ENCODE peak calls at places on chromosomes 5 and 9, in seven cellular contexts. One of them, this sample, is unnamed.

GRCh38 chr9:132943677-132944293 is 631 bp downstream of the TSC1 start:
- DNase-seq in amygdala: no peak
- DNase-seq in T1000: no peak
- DNase-seq in stimulated activated CD8-positive, alpha-beta memory T cell treated with anti-CD3 and anti-CD28 coated beads, Interleukin-2, amount 100 ng/mL, for 48 hours: no peak
- DNase-seq in LoVo: no peak
- DNase-seq in HuH-7: no peak
- DNase-seq in ELR: peak
- DNase-seq in this sample: no peak

GRCh38 chr5:172775326-172776234 is 4.6 kb upstream of the DUSP1 start:
- DNase-seq in amygdala: no peak
- DNase-seq in T1000: no peak
- DNase-seq in stimulated activated CD8-positive, alpha-beta memory T cell treated with anti-CD3 and anti-CD28 coated beads, Interleukin-2, amount 100 ng/mL, for 48 hours: no peak
- DNase-seq in LoVo: no peak
- DNase-seq in HuH-7: peak
- DNase-seq in ELR: peak
- DNase-seq in this sample: peak

GRCh38 chr5:95930541-95930940 is 31.1 kb downstream of the ELL2 start:
- DNase-seq in amygdala: no peak
- DNase-seq in T1000: no peak
- DNase-seq in stimulated activated CD8-positive, alpha-beta memory T cell treated with anti-CD3 and anti-CD28 coated beads, Interleukin-2, amount 100 ng/mL, for 48 hours: no peak
- DNase-seq in LoVo: no peak
- DNase-seq in HuH-7: no peak
- DNase-seq in ELR: no peak
- DNase-seq in this sample: no peak

GRCh38 chr5:139647406-139648204 is 544 bp upstream of the CXXC5 start:
- DNase-seq in amygdala: no peak
- DNase-seq in T1000: no peak
- DNase-seq in stimulated activated CD8-positive, alpha-beta memory T cell treated with anti-CD3 and anti-CD28 coated beads, Interleukin-2, amount 100 ng/mL, for 48 hours: no peak
- DNase-seq in LoVo: no peak
- DNase-seq in HuH-7: no peak
- DNase-seq in ELR: no peak
- DNase-seq in this sample: peak

GRCh38 chr9:32877103-32877502 is 93.8 kb downstream of the TMEM215 start:
- DNase-seq in amygdala: no peak
- DNase-seq in T1000: peak
- DNase-seq in stimulated activated CD8-positive, alpha-beta memory T cell treated with anti-CD3 and anti-CD28 coated beads, Interleukin-2, amount 100 ng/mL, for 48 hours: no peak
- DNase-seq in LoVo: no peak
- DNase-seq in HuH-7: no peak
- DNase-seq in ELR: no peak
- DNase-seq in this sample: no peak

GRCh38 chr5:171785517-171785916 is at the start of gene SMIM23:
- DNase-seq in amygdala: no peak
- DNase-seq in T1000: no peak
- DNase-seq in stimulated activated CD8-positive, alpha-beta memory T cell treated with anti-CD3 and anti-CD28 coated beads, Interleukin-2, amount 100 ng/mL, for 48 hours: no peak
- DNase-seq in LoVo: no peak
- DNase-seq in HuH-7: no peak
- DNase-seq in ELR: no peak
- DNase-seq in this sample: no peak

GRCh38 chr9:87707805-87708500 is 18.0 kb upstream of the CTSL start:
- DNase-seq in amygdala: no peak
- DNase-seq in T1000: no peak
- DNase-seq in stimulated activated CD8-positive, alpha-beta memory T cell treated with anti-CD3 and anti-CD28 coated beads, Interleukin-2, amount 100 ng/mL, for 48 hours: no peak
- DNase-seq in LoVo: no peak
- DNase-seq in HuH-7: no peak
- DNase-seq in ELR: no peak
- DNase-seq in this sample: peak

GRCh38 chr9:34636791-34637355 is 714 bp downstream of the SIGMAR1 start:
- DNase-seq in amygdala: no peak
- DNase-seq in T1000: no peak
- DNase-seq in stimulated activated CD8-positive, alpha-beta memory T cell treated with anti-CD3 and anti-CD28 coated beads, Interleukin-2, amount 100 ng/mL, for 48 hours: no peak
- DNase-seq in LoVo: no peak
- DNase-seq in HuH-7: no peak
- DNase-seq in ELR: peak
- DNase-seq in this sample: no peak

GRCh38 chr5:33806736-33807442 is 84.9 kb downstream of the ADAMTS12 start:
- DNase-seq in amygdala: no peak
- DNase-seq in T1000: no peak
- DNase-seq in stimulated activated CD8-positive, alpha-beta memory T cell treated with anti-CD3 and anti-CD28 coated beads, Interleukin-2, amount 100 ng/mL, for 48 hours: no peak
- DNase-seq in LoVo: no peak
- DNase-seq in HuH-7: peak
- DNase-seq in ELR: peak
- DNase-seq in this sample: peak

GRCh38 chr5:171149772-171150171 is 159.3 kb upstream of the TLX3 start:
- DNase-seq in amygdala: no peak
- DNase-seq in T1000: no peak
- DNase-seq in stimulated activated CD8-positive, alpha-beta memory T cell treated with anti-CD3 and anti-CD28 coated beads, Interleukin-2, amount 100 ng/mL, for 48 hours: no peak
- DNase-seq in LoVo: no peak
- DNase-seq in HuH-7: no peak
- DNase-seq in ELR: no peak
- DNase-seq in this sample: no peak

GRCh38 chr9:74795081-74795480 is 92.6 kb downstream of the TRPM6 start:
- DNase-seq in amygdala: no peak
- DNase-seq in T1000: no peak
- DNase-seq in stimulated activated CD8-positive, alpha-beta memory T cell treated with anti-CD3 and anti-CD28 coated beads, Interleukin-2, amount 100 ng/mL, for 48 hours: no peak
- DNase-seq in LoVo: no peak
- DNase-seq in HuH-7: no peak
- DNase-seq in ELR: no peak
- DNase-seq in this sample: no peak

GRCh38 chr9:35906923-35907699 is 1.1 kb downstream of the HRCT1 start:
- DNase-seq in amygdala: no peak
- DNase-seq in T1000: no peak
- DNase-seq in stimulated activated CD8-positive, alpha-beta memory T cell treated with anti-CD3 and anti-CD28 coated beads, Interleukin-2, amount 100 ng/mL, for 48 hours: no peak
- DNase-seq in LoVo: peak
- DNase-seq in HuH-7: no peak
- DNase-seq in ELR: peak
- DNase-seq in this sample: no peak

GRCh38 chr9:130118841-130119520 is 53.2 kb upstream of the NCS1 start:
- DNase-seq in amygdala: no peak
- DNase-seq in T1000: peak
- DNase-seq in stimulated activated CD8-positive, alpha-beta memory T cell treated with anti-CD3 and anti-CD28 coated beads, Interleukin-2, amount 100 ng/mL, for 48 hours: no peak
- DNase-seq in LoVo: no peak
- DNase-seq in HuH-7: no peak
- DNase-seq in ELR: no peak
- DNase-seq in this sample: peak

GRCh38 chr5:127006711-127007110 is 23.6 kb downstream of the MARCHF3 start:
- DNase-seq in amygdala: no peak
- DNase-seq in T1000: no peak
- DNase-seq in stimulated activated CD8-positive, alpha-beta memory T cell treated with anti-CD3 and anti-CD28 coated beads, Interleukin-2, amount 100 ng/mL, for 48 hours: no peak
- DNase-seq in LoVo: no peak
- DNase-seq in HuH-7: no peak
- DNase-seq in ELR: no peak
- DNase-seq in this sample: no peak

GRCh38 chr5:158849219-158849791 is 250.4 kb downstream of the EBF1 start:
- DNase-seq in amygdala: no peak
- DNase-seq in T1000: no peak
- DNase-seq in stimulated activated CD8-positive, alpha-beta memory T cell treated with anti-CD3 and anti-CD28 coated beads, Interleukin-2, amount 100 ng/mL, for 48 hours: no peak
- DNase-seq in LoVo: no peak
- DNase-seq in HuH-7: no peak
- DNase-seq in ELR: no peak
- DNase-seq in this sample: no peak

GRCh38 chr5:90866333-90866732 is 307.7 kb downstream of the ADGRV1 start:
- DNase-seq in amygdala: no peak
- DNase-seq in T1000: no peak
- DNase-seq in stimulated activated CD8-positive, alpha-beta memory T cell treated with anti-CD3 and anti-CD28 coated beads, Interleukin-2, amount 100 ng/mL, for 48 hours: no peak
- DNase-seq in LoVo: peak
- DNase-seq in HuH-7: peak
- DNase-seq in ELR: peak
- DNase-seq in this sample: peak

GRCh38 chr5:96601811-96602244 is 60.3 kb upstream of the CAST start:
- DNase-seq in amygdala: peak
- DNase-seq in T1000: peak
- DNase-seq in stimulated activated CD8-positive, alpha-beta memory T cell treated with anti-CD3 and anti-CD28 coated beads, Interleukin-2, amount 100 ng/mL, for 48 hours: no peak
- DNase-seq in LoVo: peak
- DNase-seq in HuH-7: peak
- DNase-seq in ELR: peak
- DNase-seq in this sample: peak

GRCh38 chr5:116145416-116145815 is 60.6 kb downstream of the COMMD10 start:
- DNase-seq in amygdala: no peak
- DNase-seq in T1000: no peak
- DNase-seq in stimulated activated CD8-positive, alpha-beta memory T cell treated with anti-CD3 and anti-CD28 coated beads, Interleukin-2, amount 100 ng/mL, for 48 hours: no peak
- DNase-seq in LoVo: peak
- DNase-seq in HuH-7: no peak
- DNase-seq in ELR: no peak
- DNase-seq in this sample: no peak

GRCh38 chr9:130336885-130337284 is 71.3 kb downstream of the HMCN2 start:
- DNase-seq in amygdala: no peak
- DNase-seq in T1000: no peak
- DNase-seq in stimulated activated CD8-positive, alpha-beta memory T cell treated with anti-CD3 and anti-CD28 coated beads, Interleukin-2, amount 100 ng/mL, for 48 hours: no peak
- DNase-seq in LoVo: no peak
- DNase-seq in HuH-7: no peak
- DNase-seq in ELR: no peak
- DNase-seq in this sample: no peak

GRCh38 chr5:40521925-40522324 is 157.8 kb upstream of the PTGER4 start:
- DNase-seq in amygdala: no peak
- DNase-seq in T1000: no peak
- DNase-seq in stimulated activated CD8-positive, alpha-beta memory T cell treated with anti-CD3 and anti-CD28 coated beads, Interleukin-2, amount 100 ng/mL, for 48 hours: no peak
- DNase-seq in LoVo: no peak
- DNase-seq in HuH-7: no peak
- DNase-seq in ELR: no peak
- DNase-seq in this sample: no peak

GRCh38 chr9:99103505-99103904 is 1.4 kb upstream of the TGFBR1 start:
- DNase-seq in amygdala: no peak
- DNase-seq in T1000: no peak
- DNase-seq in stimulated activated CD8-positive, alpha-beta memory T cell treated with anti-CD3 and anti-CD28 coated beads, Interleukin-2, amount 100 ng/mL, for 48 hours: no peak
- DNase-seq in LoVo: no peak
- DNase-seq in HuH-7: no peak
- DNase-seq in ELR: peak
- DNase-seq in this sample: no peak

GRCh38 chr9:93586290-93587057 is 10.1 kb downstream of the PHF2 start:
- DNase-seq in amygdala: no peak
- DNase-seq in T1000: no peak
- DNase-seq in stimulated activated CD8-positive, alpha-beta memory T cell treated with anti-CD3 and anti-CD28 coated beads, Interleukin-2, amount 100 ng/mL, for 48 hours: no peak
- DNase-seq in LoVo: no peak
- DNase-seq in HuH-7: no peak
- DNase-seq in ELR: no peak
- DNase-seq in this sample: no peak

GRCh38 chr5:21806943-21807342 is 1046.2 kb downstream of the CDH12 start:
- DNase-seq in amygdala: no peak
- DNase-seq in T1000: no peak
- DNase-seq in stimulated activated CD8-positive, alpha-beta memory T cell treated with anti-CD3 and anti-CD28 coated beads, Interleukin-2, amount 100 ng/mL, for 48 hours: no peak
- DNase-seq in LoVo: peak
- DNase-seq in HuH-7: no peak
- DNase-seq in ELR: peak
- DNase-seq in this sample: peak

GRCh38 chr9:73839471-73839870 is 657.7 kb upstream of the RORB start:
- DNase-seq in amygdala: no peak
- DNase-seq in T1000: no peak
- DNase-seq in stimulated activated CD8-positive, alpha-beta memory T cell treated with anti-CD3 and anti-CD28 coated beads, Interleukin-2, amount 100 ng/mL, for 48 hours: no peak
- DNase-seq in LoVo: no peak
- DNase-seq in HuH-7: no peak
- DNase-seq in ELR: no peak
- DNase-seq in this sample: no peak

GRCh38 chr5:139690385-139691274 is 42.5 kb downstream of the CXXC5 start:
- DNase-seq in amygdala: no peak
- DNase-seq in T1000: peak
- DNase-seq in stimulated activated CD8-positive, alpha-beta memory T cell treated with anti-CD3 and anti-CD28 coated beads, Interleukin-2, amount 100 ng/mL, for 48 hours: no peak
- DNase-seq in LoVo: no peak
- DNase-seq in HuH-7: no peak
- DNase-seq in ELR: peak
- DNase-seq in this sample: no peak

GRCh38 chr5:53170748-53171349 is 61.3 kb upstream of the MOCS2 start:
- DNase-seq in amygdala: no peak
- DNase-seq in T1000: peak
- DNase-seq in stimulated activated CD8-positive, alpha-beta memory T cell treated with anti-CD3 and anti-CD28 coated beads, Interleukin-2, amount 100 ng/mL, for 48 hours: no peak
- DNase-seq in LoVo: peak
- DNase-seq in HuH-7: peak
- DNase-seq in ELR: peak
- DNase-seq in this sample: no peak

GRCh38 chr5:168304349-168304748 is 12.9 kb downstream of the WWC1 start:
- DNase-seq in amygdala: no peak
- DNase-seq in T1000: no peak
- DNase-seq in stimulated activated CD8-positive, alpha-beta memory T cell treated with anti-CD3 and anti-CD28 coated beads, Interleukin-2, amount 100 ng/mL, for 48 hours: no peak
- DNase-seq in LoVo: no peak
- DNase-seq in HuH-7: no peak
- DNase-seq in ELR: no peak
- DNase-seq in this sample: no peak

GRCh38 chr5:152380415-152381123 is 24.5 kb downstream of the NMUR2 start:
- DNase-seq in amygdala: no peak
- DNase-seq in T1000: no peak
- DNase-seq in stimulated activated CD8-positive, alpha-beta memory T cell treated with anti-CD3 and anti-CD28 coated beads, Interleukin-2, amount 100 ng/mL, for 48 hours: no peak
- DNase-seq in LoVo: no peak
- DNase-seq in HuH-7: no peak
- DNase-seq in ELR: no peak
- DNase-seq in this sample: no peak

This sample was measured in MV-4-11.